ENCODE peak calls at places on chromosomes 6 and 20, in seven cellular contexts. W, M, O, A, T, R and X are unnamed samples.

GRCh38 chr6:15285682-15286294 is 39.9 kb downstream of the JARID2 start:
- DNase-seq in W (no peak), M (no peak), O (no peak), A (peak), T (no peak), R (no peak), X (peak)

GRCh38 chr6:160312900-160313299 is 35.3 kb upstream of the SLC22A3 start:
- DNase-seq in W (no peak), M (no peak), O (no peak), A (no peak), T (no peak), R (no peak), X (no peak)

GRCh38 chr20:2806351-2806701 is 5.9 kb upstream of the CPXM1 start:
- DNase-seq in W (no peak), M (no peak), O (no peak), A (no peak), T (no peak), R (no peak), X (no peak)

GRCh38 chr6:51855310-51856082 is 231.9 kb downstream of the PKHD1 start:
- DNase-seq in W (peak), M (no peak), O (no peak), A (peak), T (peak), R (peak), X (peak)

GRCh38 chr6:146087386-146087785 is 58.5 kb downstream of the GRM1 start:
- DNase-seq in W (no peak), M (no peak), O (no peak), A (no peak), T (no peak), R (no peak), X (no peak)

GRCh38 chr20:36493013-36493800 is 48.1 kb upstream of the MYL9 start:
- DNase-seq in W (peak), M (no peak), O (no peak), A (no peak), T (no peak), R (no peak), X (no peak)

GRCh38 chr6:156190270-156190669 is 586.9 kb upstream of the ARID1B start:
- DNase-seq in W (no peak), M (no peak), O (no peak), A (no peak), T (no peak), R (no peak), X (no peak)

GRCh38 chr6:22247916-22248482 is 48.8 kb downstream of the PRL start:
- DNase-seq in W (no peak), M (no peak), O (no peak), A (peak), T (peak), R (peak), X (peak)

GRCh38 chr6:132830236-132830799 is 15.9 kb downstream of the RPS12 start:
- DNase-seq in W (peak), M (no peak), O (no peak), A (peak), T (peak), R (peak), X (peak)

GRCh38 chr6:137490961-137491360 is 3.2 kb downstream of the OLIG3 start:
- DNase-seq in W (no peak), M (no peak), O (no peak), A (no peak), T (no peak), R (no peak), X (no peak)

GRCh38 chr6:146768722-146769121 is 169.9 kb downstream of the ADGB start:
- DNase-seq in W (no peak), M (no peak), O (no peak), A (no peak), T (no peak), R (no peak), X (no peak)

GRCh38 chr6:165232277-165232654 is 77.1 kb downstream of the C6orf118 start:
- DNase-seq in W (no peak), M (no peak), O (no peak), A (no peak), T (no peak), R (no peak), X (no peak)

GRCh38 chr6:71510057-71510713 is 221.6 kb downstream of the OGFRL1 start:
- DNase-seq in W (peak), M (peak), O (peak), A (peak), T (peak), R (peak), X (peak)

GRCh38 chr6:14441371-14441781 is 323.8 kb downstream of the CD83 start:
- DNase-seq in W (no peak), M (no peak), O (no peak), A (no peak), T (peak), R (peak), X (no peak)

GRCh38 chr20:48984575-48985219 is 61.4 kb upstream of the CSE1L start:
- DNase-seq in W (no peak), M (no peak), O (no peak), A (peak), T (no peak), R (no peak), X (peak)

GRCh38 chr20:62804632-62805364 is at the start of gene OGFR:
- DNase-seq in W (no peak), M (no peak), O (no peak), A (peak), T (peak), R (no peak), X (peak)

GRCh38 chr6:46078294-46078693 is 51.5 kb upstream of the ENPP4 start:
- DNase-seq in W (no peak), M (no peak), O (no peak), A (no peak), T (no peak), R (no peak), X (no peak)

GRCh38 chr6:123527406-123527805 is 109.3 kb downstream of the TRDN start:
- DNase-seq in W (no peak), M (no peak), O (no peak), A (peak), T (no peak), R (peak), X (no peak)

GRCh38 chr6:88561034-88561973 is 395.2 kb upstream of the CNR1 start:
- DNase-seq in W (no peak), M (no peak), O (no peak), A (no peak), T (no peak), R (no peak), X (no peak)

GRCh38 chr6:16206595-16207037 is 31.8 kb upstream of the GMPR start:
- DNase-seq in W (peak), M (peak), O (peak), A (peak), T (peak), R (peak), X (peak)

GRCh38 chr6:26489926-26490575 is 10.1 kb upstream of the BTN1A1 start:
- DNase-seq in W (no peak), M (no peak), O (no peak), A (no peak), T (no peak), R (no peak), X (no peak)

GRCh38 chr6:44721954-44722578 is 334.6 kb downstream of the CDC5L start:
- DNase-seq in W (no peak), M (no peak), O (no peak), A (no peak), T (no peak), R (no peak), X (no peak)

GRCh38 chr20:40813213-40813510 is 124.1 kb upstream of the MAFB start:
- DNase-seq in W (no peak), M (peak), O (no peak), A (no peak), T (no peak), R (no peak), X (no peak)

GRCh38 chr20:40812415-40813212 is 123.6 kb upstream of the MAFB start:
- DNase-seq in W (no peak), M (peak), O (no peak), A (no peak), T (no peak), R (no peak), X (peak)

GRCh38 chr20:40811004-40811403 is 122.0 kb upstream of the MAFB start:
- DNase-seq in W (no peak), M (peak), O (no peak), A (no peak), T (no peak), R (no peak), X (no peak)

GRCh38 chr20:40810336-40810735 is 121.3 kb upstream of the MAFB start:
- DNase-seq in W (no peak), M (peak), O (no peak), A (no peak), T (no peak), R (no peak), X (no peak)

GRCh38 chr20:40811660-40812414 is 122.8 kb upstream of the MAFB start:
- DNase-seq in W (no peak), M (peak), O (no peak), A (no peak), T (no peak), R (no peak), X (no peak)
- TF ChIP-seq CTCF in W (no peak), M (no peak), O (no peak), A (peak), T (no peak), R (no peak), X (peak)

GRCh38 chr6:33577718-33578117 is 2.4 kb downstream of the BAK1 start:
- DNase-seq in W (no peak), M (no peak), O (no peak), A (no peak), T (no peak), R (no peak), X (no peak)

GRCh38 chr6:33576668-33577067 is 3.4 kb downstream of the BAK1 start:
- DNase-seq in W (no peak), M (no peak), O (no peak), A (no peak), T (no peak), R (no peak), X (no peak)

GRCh38 chr6:33578588-33579011 is 1.5 kb downstream of the BAK1 start:
- DNase-seq in W (no peak), M (no peak), O (no peak), A (no peak), T (no peak), R (no peak), X (no peak)

GRCh38 chr6:33577106-33577535 is 3.0 kb downstream of the BAK1 start:
- DNase-seq in W (peak), M (peak), O (no peak), A (no peak), T (no peak), R (peak), X (no peak)

GRCh38 chr6:33578164-33578563 is 1.9 kb downstream of the BAK1 start:
- DNase-seq in W (no peak), M (no peak), O (no peak), A (no peak), T (no peak), R (no peak), X (no peak)
- H3K4me3 ChIP-seq in W (no peak), M (peak), O (peak), A (no peak), T (no peak), R (no peak), X (peak)

DNA sequence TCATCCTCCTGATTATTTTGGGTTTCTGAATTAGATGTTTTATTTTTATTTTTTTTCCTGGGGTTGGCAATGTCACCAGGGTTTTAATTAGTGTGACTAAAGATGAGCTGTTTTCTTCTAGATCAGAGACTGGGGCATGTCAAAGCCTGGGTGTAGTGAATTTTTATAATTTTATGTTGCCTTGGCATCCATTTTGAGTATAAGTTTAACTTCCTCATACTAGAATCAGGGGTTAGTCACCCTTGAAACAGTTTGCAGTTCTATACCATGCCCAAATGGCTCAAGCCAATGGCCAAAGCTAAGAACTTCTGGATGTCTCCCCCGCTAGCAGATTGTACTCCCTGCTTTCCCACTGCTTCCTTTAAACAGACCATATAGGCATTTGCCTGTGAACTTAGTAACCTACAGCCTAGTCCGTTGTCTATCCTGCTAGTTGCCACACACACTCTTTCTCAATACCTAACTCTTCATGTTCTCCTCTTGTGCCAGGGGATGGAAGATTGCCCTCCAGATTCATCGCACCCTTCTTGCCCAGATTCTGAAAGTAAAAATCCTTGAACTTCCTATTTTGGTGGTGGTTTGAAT is 54.5 kb downstream of the KIAA0408 start:
- DNase-seq in W (no peak), M (no peak), O (no peak), A (no peak), T (no peak), R (no peak), X (no peak)
- TF ChIP-seq CTCF in W (no peak), M (no peak), O (no peak), A (no peak), T (no peak), R (no peak), X (no peak)

GRCh38 chr6:29236634-29237033 is 64.9 kb upstream of the OR14J1 start:
- DNase-seq in W (no peak), M (no peak), O (no peak), A (no peak), T (no peak), R (no peak), X (no peak)
- H3K4me3 ChIP-seq in W (no peak), M (no peak), O (no peak), A (no peak), T (no peak), R (no peak), X (no peak)

GRCh38 chr6:32244270-32244669 is 20.4 kb upstream of the NOTCH4 start:
- DNase-seq in W (no peak), M (no peak), O (no peak), A (no peak), T (peak), R (peak), X (no peak)

GRCh38 chr6:32239462-32239861 is 15.6 kb upstream of the NOTCH4 start:
- DNase-seq in W (no peak), M (no peak), O (no peak), A (no peak), T (no peak), R (no peak), X (no peak)

GRCh38 chr6:32244946-32245398 is 21.1 kb upstream of the NOTCH4 start:
- DNase-seq in W (peak), M (peak), O (peak), A (peak), T (peak), R (peak), X (peak)

GRCh38 chr6:32240686-32241085 is 16.8 kb upstream of the NOTCH4 start:
- DNase-seq in W (no peak), M (no peak), O (no peak), A (no peak), T (no peak), R (no peak), X (no peak)
- TF ChIP-seq CTCF in W (no peak), M (no peak), O (no peak), A (no peak), T (no peak), R (peak), X (peak)

GRCh38 chr6:31541658-31542521 is at the start of gene DDX39B:
- DNase-seq in W (peak), M (peak), O (peak), A (peak), T (peak), R (peak), X (peak)

GRCh38 chr6:31545291-31545690 is 1.1 kb downstream of the ATP6V1G2 start:
- DNase-seq in W (no peak), M (no peak), O (no peak), A (no peak), T (no peak), R (no peak), X (no peak)

GRCh38 chr6:31544676-31545075 is 1.7 kb downstream of the ATP6V1G2 start:
- DNase-seq in W (no peak), M (no peak), O (no peak), A (no peak), T (no peak), R (no peak), X (no peak)

GRCh38 chr6:31541059-31541657 is 645 bp downstream of the DDX39B start:
- DNase-seq in W (peak), M (no peak), O (no peak), A (peak), T (peak), R (peak), X (peak)

DNA sequence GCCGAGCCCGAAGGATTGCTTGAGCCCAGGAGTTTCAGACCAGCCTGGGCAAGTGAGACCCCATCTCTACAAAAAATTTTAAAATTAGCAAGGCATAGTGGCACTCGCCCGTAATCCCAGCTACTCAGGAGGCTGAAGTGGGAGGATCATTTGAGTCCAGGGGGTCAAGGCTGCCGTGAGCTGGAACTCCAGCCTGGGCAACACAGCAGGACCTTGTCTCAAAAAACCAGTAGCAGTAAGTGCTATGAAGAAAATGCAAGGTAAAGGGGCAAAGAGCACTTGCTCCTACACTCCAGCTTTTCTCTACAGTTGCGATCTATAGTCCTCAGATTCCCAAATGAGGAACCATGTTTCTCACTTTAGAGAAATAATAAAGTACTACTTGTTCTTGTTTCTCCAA is 1.8 kb upstream of the DDX39B start:
- DNase-seq in W (no peak), M (no peak), O (no peak), A (no peak), T (no peak), R (no peak), X (no peak)
- H3K4me3 ChIP-seq in W (no peak), M (no peak), O (no peak), A (no peak), T (no peak), R (no peak), X (no peak)

DNA sequence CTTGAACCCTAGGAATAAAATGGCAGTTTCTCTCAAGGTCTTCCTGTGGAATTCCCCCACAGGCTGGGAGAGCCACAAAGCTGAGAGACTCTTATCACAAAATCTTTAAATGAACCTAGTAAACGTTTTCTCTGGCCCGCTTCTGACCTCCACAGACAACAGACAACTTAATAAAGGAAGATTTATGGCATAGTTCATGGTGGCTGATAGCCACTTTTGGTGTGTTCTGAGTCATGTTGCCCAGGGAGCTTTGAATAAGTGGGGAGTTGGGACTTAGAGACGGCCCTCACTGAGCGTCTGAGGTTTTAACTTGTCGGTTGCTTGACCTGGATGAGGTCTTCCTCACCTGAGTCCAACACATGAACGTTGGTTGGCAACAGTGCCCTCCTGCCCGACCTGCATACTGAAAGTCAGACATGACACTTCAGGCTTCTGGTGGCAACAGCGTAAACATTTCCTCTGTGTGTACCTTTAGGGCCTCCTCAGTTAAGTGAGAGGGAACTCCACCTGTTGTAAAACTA is 124.2 kb downstream of the FOXO3 start:
- DNase-seq in W (peak), M (no peak), O (no peak), A (peak), T (peak), R (peak), X (no peak)
- TF ChIP-seq CTCF in W (no peak), M (no peak), O (no peak), A (no peak), T (no peak), R (no peak), X (no peak)

GRCh38 chr20:42530855-42531674 is 658.6 kb downstream of the PTPRT start:
- DNase-seq in W (peak), M (no peak), O (no peak), A (no peak), T (peak), R (peak), X (peak)
- H3K4me3 ChIP-seq in W (no peak), M (no peak), O (no peak), A (no peak), T (no peak), R (no peak), X (no peak)

GRCh38 chr20:17885076-17885475 is 83.5 kb downstream of the SNX5 start:
- DNase-seq in W (no peak), M (no peak), O (no peak), A (no peak), T (no peak), R (no peak), X (no peak)

GRCh38 chr20:17884318-17885003 is 84.1 kb downstream of the SNX5 start:
- DNase-seq in W (no peak), M (no peak), O (no peak), A (no peak), T (no peak), R (no peak), X (no peak)

GRCh38 chr20:17882065-17882833 is 86.3 kb downstream of the SNX5 start:
- DNase-seq in W (no peak), M (no peak), O (no peak), A (no peak), T (no peak), R (no peak), X (no peak)

GRCh38 chr20:17882834-17883591 is 85.6 kb downstream of the SNX5 start:
- DNase-seq in W (no peak), M (no peak), O (no peak), A (no peak), T (no peak), R (no peak), X (no peak)

GRCh38 chr20:17883592-17884317 is 84.8 kb downstream of the SNX5 start:
- DNase-seq in W (no peak), M (no peak), O (no peak), A (no peak), T (no peak), R (no peak), X (no peak)
- TF ChIP-seq CTCF in W (no peak), M (no peak), O (no peak), A (peak), T (peak), R (no peak), X (peak)